ENCODE peak calls at places on chromosome X, in nine cellular contexts. Y, I, L, A, E, J, Q, H and G are unnamed samples.

GRCh38 chrX:134573683-134574035 is 84.6 kb downstream of the PLAC1 start:
- DNase-seq in Y (no peak), I (no peak), L (no peak), A (no peak), E (no peak), J (no peak), Q (no peak), H (no peak), G (no peak)

GRCh38 chrX:63250253-63250868 is 100.8 kb downstream of the SPIN4 start:
- DNase-seq in Y (no peak), I (peak), L (peak), A (peak), E (peak), J (peak), Q (peak), H (no peak), G (no peak)

GRCh38 chrX:108268434-108269080 is 169.7 kb downstream of the COL4A6 start:
- DNase-seq in Y (no peak), I (peak), L (no peak), A (no peak), E (no peak), J (peak), Q (peak), H (no peak), G (no peak)

GRCh38 chrX:86348669-86349068 is 200.4 kb downstream of the DACH2 start:
- DNase-seq in Y (no peak), I (no peak), L (no peak), A (no peak), E (no peak), J (no peak), Q (no peak), H (no peak), G (no peak)

GRCh38 chrX:32281853-32282252 is 929.5 kb downstream of the DMD start:
- DNase-seq in Y (no peak), I (no peak), L (no peak), A (no peak), E (no peak), J (no peak), Q (no peak), H (no peak), G (no peak)

GRCh38 chrX:1528186-1528883 is 8.7 kb downstream of the P2RY8 start:
- DNase-seq in Y (no peak), I (no peak), L (no peak), A (no peak), E (peak), J (no peak), Q (no peak), H (no peak), G (no peak)

GRCh38 chrX:130975947-130976346 is 72.9 kb upstream of the ENOX2 start:
- DNase-seq in Y (no peak), I (peak), L (no peak), A (peak), E (peak), J (peak), Q (peak), H (no peak), G (peak)

GRCh38 chrX:110317079-110317819 is 636 bp downstream of the AMMECR1 start:
- DNase-seq in Y (peak), I (peak), L (peak), A (no peak), E (peak), J (no peak), Q (peak), H (no peak), G (no peak)

GRCh38 chrX:44306336-44306735 is 37.1 kb downstream of the EFHC2 start:
- DNase-seq in Y (no peak), I (no peak), L (no peak), A (peak), E (no peak), J (peak), Q (no peak), H (no peak), G (no peak)

GRCh38 chrX:132413459-132413858 is 75.4 kb downstream of the MBNL3 start:
- DNase-seq in Y (no peak), I (no peak), L (no peak), A (no peak), E (no peak), J (no peak), Q (no peak), H (no peak), G (no peak)

GRCh38 chrX:30302957-30303356 is 6.2 kb downstream of the NR0B1 start:
- DNase-seq in Y (no peak), I (peak), L (no peak), A (no peak), E (no peak), J (peak), Q (peak), H (no peak), G (peak)